ENCODE peak calls at places on chromosomes 6 and 20, in eight cellular contexts. One of them, this sample, is unnamed.

GRCh38 chr6:87308970-87309369 is 13.4 kb upstream of the SMIM8 start:
- DNase-seq in nephron progenitor cell: no peak
- DNase-seq in OCI-M1: no peak
- DNase-seq in endothelial cell: no peak
- DNase-seq in hypothalamus: no peak
- DNase-seq in HCEC 1CT: no peak
- DNase-seq in caudate nucleus: no peak
- DNase-seq in foreskin fibroblast: no peak
- DNase-seq in this sample: no peak

GRCh38 chr6:116938305-116938704 is 61.3 kb downstream of the RFX6 start:
- DNase-seq in hypothalamus: no peak
- DNase-seq in HCEC 1CT: no peak
- DNase-seq in foreskin fibroblast: no peak
- DNase-seq in caudate nucleus: no peak
- DNase-seq in nephron progenitor cell: no peak
- DNase-seq in endothelial cell: no peak
- DNase-seq in OCI-M1: no peak
- DNase-seq in this sample: no peak

GRCh38 chr6:126268087-126268486 is 71.8 kb upstream of the CENPW start:
- DNase-seq in HCEC 1CT: no peak
- DNase-seq in OCI-M1: no peak
- DNase-seq in nephron progenitor cell: peak; percentile 42
- DNase-seq in foreskin fibroblast: no peak
- DNase-seq in endothelial cell: no peak
- DNase-seq in hypothalamus: no peak
- DNase-seq in caudate nucleus: no peak
- DNase-seq in this sample: no peak

GRCh38 chr6:165634076-165634475 is 29.0 kb downstream of the PDE10A start:
- DNase-seq in foreskin fibroblast: no peak
- DNase-seq in endothelial cell: no peak
- DNase-seq in caudate nucleus: no peak
- DNase-seq in hypothalamus: no peak
- DNase-seq in HCEC 1CT: no peak
- DNase-seq in nephron progenitor cell: no peak
- DNase-seq in OCI-M1: no peak
- DNase-seq in this sample: no peak

GRCh38 chr6:33426590-33427563 is 7.0 kb downstream of the SYNGAP1 start:
- DNase-seq in nephron progenitor cell: no peak
- DNase-seq in OCI-M1: no peak
- DNase-seq in foreskin fibroblast: no peak
- DNase-seq in HCEC 1CT: no peak
- DNase-seq in caudate nucleus: no peak
- DNase-seq in endothelial cell: no peak
- DNase-seq in hypothalamus: no peak
- DNase-seq in this sample: peak; percentile 61

GRCh38 chr6:7147051-7147671 is 39.4 kb downstream of the RREB1 start:
- DNase-seq in caudate nucleus: no peak
- DNase-seq in nephron progenitor cell: no peak
- DNase-seq in endothelial cell: no peak
- DNase-seq in OCI-M1: peak; percentile 59
- DNase-seq in foreskin fibroblast: peak; percentile 25
- DNase-seq in HCEC 1CT: no peak
- DNase-seq in hypothalamus: no peak
- DNase-seq in this sample: no peak

GRCh38 chr20:10357974-10358373 is 76.0 kb downstream of the MKKS start:
- DNase-seq in nephron progenitor cell: no peak
- DNase-seq in OCI-M1: no peak
- DNase-seq in foreskin fibroblast: peak; percentile 51
- DNase-seq in HCEC 1CT: peak; percentile 47
- DNase-seq in endothelial cell: no peak
- DNase-seq in hypothalamus: no peak
- DNase-seq in caudate nucleus: no peak
- DNase-seq in this sample: no peak

GRCh38 chr6:132733288-132733687 is 19.4 kb upstream of the VNN1 start:
- DNase-seq in hypothalamus: no peak
- DNase-seq in HCEC 1CT: no peak
- DNase-seq in nephron progenitor cell: no peak
- DNase-seq in endothelial cell: no peak
- DNase-seq in foreskin fibroblast: no peak
- DNase-seq in OCI-M1: peak; percentile 33
- DNase-seq in caudate nucleus: no peak
- DNase-seq in this sample: no peak

GRCh38 chr20:59030911-59031310 is 1.2 kb downstream of the ATP5F1E start:
- DNase-seq in HCEC 1CT: no peak
- DNase-seq in foreskin fibroblast: no peak
- DNase-seq in nephron progenitor cell: no peak
- DNase-seq in OCI-M1: peak; percentile 29
- DNase-seq in endothelial cell: no peak
- DNase-seq in caudate nucleus: no peak
- DNase-seq in hypothalamus: no peak
- DNase-seq in this sample: no peak

GRCh38 chr6:135647521-135647920 is 150.0 kb upstream of the AHI1 start:
- DNase-seq in endothelial cell: no peak
- DNase-seq in caudate nucleus: no peak
- DNase-seq in HCEC 1CT: no peak
- DNase-seq in nephron progenitor cell: no peak
- DNase-seq in hypothalamus: no peak
- DNase-seq in foreskin fibroblast: no peak
- DNase-seq in OCI-M1: no peak
- DNase-seq in this sample: no peak

GRCh38 chr6:112330877-112331260 is 16.3 kb upstream of the RFPL4B start:
- DNase-seq in hypothalamus: no peak
- DNase-seq in nephron progenitor cell: no peak
- DNase-seq in HCEC 1CT: no peak
- DNase-seq in OCI-M1: no peak
- DNase-seq in caudate nucleus: no peak
- DNase-seq in endothelial cell: no peak
- DNase-seq in foreskin fibroblast: no peak
- DNase-seq in this sample: no peak

GRCh38 chr6:79079425-79080130 is 1.5 kb upstream of the PHIP start:
- DNase-seq in caudate nucleus: no peak
- DNase-seq in HCEC 1CT: no peak
- DNase-seq in endothelial cell: no peak
- DNase-seq in hypothalamus: no peak
- DNase-seq in foreskin fibroblast: peak; percentile 48
- DNase-seq in OCI-M1: peak; percentile 72
- DNase-seq in nephron progenitor cell: no peak
- DNase-seq in this sample: no peak